ENCODE peak calls at places on chromosomes 4 and X, in six cellular contexts. F is ovary, N is uterus, V is esophagus squamous epithelium, B is tibial nerve, I is A549. E is an unnamed sample.

GRCh38 chr4:116180056-116180690 is 905.2 kb downstream of the TRAM1L1 start:
- DNase-seq in F (no peak), V (no peak), I (peak; percentile 9), N (no peak), B (no peak), E (no peak)

GRCh38 chr4:110088670-110089069 is 109.7 kb downstream of the ELOVL6 start:
- DNase-seq in V (no peak), I (peak; percentile 0), F (no peak), N (no peak), B (no peak), E (no peak)

GRCh38 chr4:153521995-153522799 is 56.0 kb downstream of the TMEM131L start:
- DNase-seq in V (no peak), I (no peak), N (no peak), F (no peak), B (no peak), E (peak; percentile 49)

GRCh38 chr4:127686656-127687055 is 43.5 kb upstream of the SLC25A31 start:
- DNase-seq in B (no peak), V (no peak), N (no peak), F (no peak), I (no peak), E (no peak)

GRCh38 chrX:109268340-109268739 is 213.5 kb downstream of the GUCY2F start:
- DNase-seq in V (no peak), N (no peak), B (no peak), I (no peak), F (no peak), E (no peak)

GRCh38 chr4:47639531-47639930 is 154.5 kb downstream of the ATP10D start:
- DNase-seq in N (no peak), B (no peak), V (no peak), I (no peak), F (no peak), E (no peak)

GRCh38 chr4:4524364-4524763 is 17.5 kb downstream of the STX18 start:
- DNase-seq in N (no peak), I (no peak), V (no peak), F (no peak), B (no peak), E (no peak)

GRCh38 chr4:180335571-180335970 is 1907.6 kb upstream of the TENM3 start:
- DNase-seq in I (no peak), V (no peak), B (no peak), N (no peak), F (no peak), E (no peak)

GRCh38 chr4:19930742-19931141 is 321.0 kb upstream of the SLIT2 start:
- DNase-seq in V (no peak), N (no peak), B (no peak), F (no peak), I (no peak), E (no peak)

GRCh38 chrX:16386126-16386525 is 218.8 kb downstream of the MAGEB17 start:
- DNase-seq in B (no peak), I (no peak), V (no peak), F (no peak), N (no peak), E (no peak)

GRCh38 chr4:133263082-133263481 is 114.0 kb downstream of the PCDH10 start:
- DNase-seq in F (no peak), I (no peak), V (no peak), B (no peak), N (no peak), E (no peak)

GRCh38 chr4:167419468-167420133 is 185.3 kb upstream of the SPOCK3 start:
- DNase-seq in N (no peak), F (no peak), V (no peak), I (no peak), B (no peak), E (no peak)

GRCh38 chr4:188113156-188113555 is 3.8 kb upstream of the TRIML2 start:
- DNase-seq in I (no peak), B (no peak), V (no peak), F (no peak), N (no peak), E (no peak)

GRCh38 chrX:41921492-41922124 is 1.7 kb downstream of the CASK start:
- DNase-seq in B (no peak), N (no peak), I (no peak), V (no peak), F (no peak), E (no peak)

GRCh38 chr4:135244605-135245146 is 1043.1 kb upstream of the PABPC4L start:
- DNase-seq in V (no peak), I (no peak), F (no peak), B (no peak), N (no peak), E (no peak)

GRCh38 chr4:150789864-150790263 is 207.9 kb downstream of the MAB21L2 start:
- DNase-seq in B (no peak), F (no peak), I (no peak), V (no peak), N (no peak), E (no peak)

GRCh38 chr4:31241504-31241903 is 521.3 kb downstream of the PCDH7 start:
- DNase-seq in N (no peak), B (no peak), I (no peak), V (no peak), F (no peak), E (no peak)

GRCh38 chrX:16250296-16250695 is 83.0 kb downstream of the MAGEB17 start:
- DNase-seq in I (no peak), N (no peak), F (no peak), B (no peak), V (no peak), E (no peak)

GRCh38 chr4:42600578-42600977 is 56.3 kb downstream of the ATP8A1 start:
- DNase-seq in F (no peak), B (no peak), I (no peak), V (no peak), N (no peak), E (no peak)

GRCh38 chrX:140141444-140142029 is 176.2 kb upstream of the CXorf66 start:
- DNase-seq in I (peak; percentile 35), F (no peak), V (no peak), N (no peak), B (no peak), E (no peak)

GRCh38 chr4:147409350-147409749 is 71.5 kb upstream of the EDNRA start:
- DNase-seq in F (peak; percentile 26), B (no peak), N (no peak), V (no peak), I (no peak), E (no peak)

GRCh38 chr4:144347116-144347515 is 206.6 kb upstream of the GYPA start:
- DNase-seq in I (no peak), N (no peak), B (no peak), F (no peak), V (no peak), E (no peak)

GRCh38 chrX:68876731-68877130 is 47.9 kb downstream of the EFNB1 start:
- DNase-seq in V (no peak), F (no peak), N (no peak), B (no peak), I (no peak), E (no peak)

GRCh38 chr4:35163189-35163588 is 1081.1 kb downstream of the ARAP2 start:
- DNase-seq in N (no peak), I (no peak), B (no peak), V (no peak), F (no peak), E (no peak)

GRCh38 chr4:165928601-165929000 is 55.6 kb downstream of the TLL1 start:
- DNase-seq in V (no peak), B (no peak), F (no peak), N (no peak), I (no peak), E (no peak)

GRCh38 chrX:151974336-151975227 is at the start of gene GABRE:
- DNase-seq in N (peak; percentile 65), I (peak; percentile 52), V (no peak), F (peak; percentile 48), B (peak; percentile 15), E (peak; percentile 64)

DNA sequence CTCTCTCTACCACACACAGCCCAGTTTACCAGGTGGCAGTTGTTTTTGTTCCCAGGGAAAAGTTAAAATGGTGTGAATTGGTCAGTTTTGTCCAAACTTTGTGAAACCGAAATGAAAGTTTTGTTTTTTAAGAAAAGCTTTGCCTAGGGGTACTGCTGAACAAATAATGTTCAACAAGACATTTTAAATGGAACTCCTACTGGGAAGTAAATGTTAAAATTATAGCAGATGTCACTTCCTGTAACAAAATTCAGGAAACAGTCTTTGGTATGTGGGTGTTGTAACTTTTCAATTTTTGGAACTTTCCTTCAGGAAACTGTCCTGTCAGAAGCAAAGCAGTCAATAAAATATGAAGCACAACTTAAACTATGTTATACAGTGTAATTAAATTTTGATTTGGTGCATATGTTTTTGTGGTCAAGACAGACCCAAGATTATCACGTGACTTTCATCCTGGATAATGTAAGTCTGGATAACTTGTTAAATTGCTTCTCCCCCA is 79.5 kb downstream of the AFF1 start:
- DNase-seq in B (no peak), I (no peak), N (no peak), V (no peak), F (no peak), E (no peak)
- H3K4me1 ChIP-seq in B (no peaks in the 10 kb centered on the region), I (peaks cover 93% of the 10 kb centered on the region), N (peaks cover 4% of the 10 kb centered on the region), V (peaks cover 6% of the 10 kb centered on the region), F (peaks cover 11% of the 10 kb centered on the region), E (peaks cover 81% of the 10 kb centered on the region)

DNA sequence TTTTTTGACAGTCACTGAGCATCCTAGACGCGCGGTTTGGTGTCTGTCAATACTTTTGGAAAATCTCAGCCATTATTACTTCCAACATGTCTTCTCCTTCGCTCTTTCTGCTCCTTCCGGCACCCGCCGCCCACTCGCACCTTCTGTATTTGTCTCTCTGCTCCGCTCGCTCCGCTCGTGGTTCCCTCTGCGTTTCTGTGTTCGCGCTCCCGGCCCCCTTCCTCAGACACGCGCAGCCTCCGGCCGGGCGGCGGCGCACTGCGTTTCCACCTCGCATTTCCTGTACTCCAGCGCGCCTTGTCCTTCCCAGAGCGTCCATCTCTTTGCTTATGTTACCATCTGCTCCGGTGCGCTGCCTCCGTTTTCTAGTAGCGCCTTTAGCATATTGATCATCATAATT is 21.1 kb downstream of the PDE6B start:
- DNase-seq in V (no peak), F (no peak), B (no peak), I (no peak), N (no peak), E (peak; percentile 41)
- TF ChIP-seq POLR2A in V (no peak), F (no peak), B (no peak), I (no peak), N (no peak), E (no peak)

DNA sequence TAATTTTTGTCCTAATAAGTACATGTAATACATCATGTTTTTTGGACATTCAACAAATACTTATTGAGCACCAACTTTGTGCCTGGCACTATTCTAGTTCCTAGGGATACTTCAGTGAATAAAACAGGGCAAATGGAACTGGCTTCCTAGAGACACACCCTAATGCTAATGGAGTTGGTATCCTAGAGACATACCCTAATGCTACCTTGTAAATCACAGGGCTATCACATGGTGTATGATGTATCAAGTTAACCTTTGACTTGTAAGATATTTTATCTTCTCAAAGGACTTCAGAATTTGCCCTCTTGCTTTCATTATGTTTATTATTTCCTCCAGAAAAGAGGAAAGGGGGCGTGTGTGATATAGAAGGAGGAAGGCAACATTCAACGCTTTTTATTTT is 10.1 kb downstream of the GK start:
- DNase-seq in I (no peak), B (no peak), V (no peak), N (no peak), F (no peak), E (no peak)
- H3K27ac ChIP-seq in I (no peak overlapping the region), B (no peak overlapping the region), V (no peak overlapping the region), N (no peak overlapping the region), F (no peak overlapping the region), E (no peak overlapping the region)

DNA sequence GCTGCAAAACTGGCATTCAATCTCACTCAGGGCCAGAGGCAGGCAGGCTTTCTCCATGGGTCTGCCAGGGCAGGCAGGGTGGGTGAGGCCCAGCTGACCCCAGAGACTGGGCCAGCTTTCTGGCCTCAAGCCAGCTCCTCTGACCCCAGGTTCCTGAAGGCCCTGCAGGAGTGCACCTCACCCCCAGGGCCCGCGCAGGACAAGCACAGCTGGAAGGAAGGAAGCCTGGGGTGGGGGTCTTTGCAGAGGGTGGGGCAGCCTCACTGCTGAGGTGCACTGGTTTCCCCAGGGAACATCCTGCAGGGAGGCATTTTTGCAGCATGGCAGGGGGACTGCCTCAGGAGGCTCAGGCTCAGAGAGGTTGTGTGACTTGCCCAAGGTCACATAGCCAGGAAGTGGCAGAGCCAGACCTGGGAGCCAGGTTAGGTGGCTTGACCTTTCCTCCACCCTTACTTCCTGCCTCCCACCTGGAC is 31.5 kb upstream of the AFAP1 start:
- DNase-seq in I (no peak), F (no peak), N (no peak), V (no peak), B (no peak), E (no peak)
- H3K4me1 ChIP-seq in I (peaks cover 60% of the 10 kb centered on the region), F (peaks cover 10% of the 10 kb centered on the region), N (peaks cover 4% of the 10 kb centered on the region), V (peaks cover 34% of the 10 kb centered on the region), B (no peaks in the 10 kb centered on the region), E (no peaks in the 10 kb centered on the region)